ENCODE peak calls at places on chromosomes 5 and 9, in five cellular contexts. H, U, A, Z and T are unnamed samples.

GRCh38 chr9:133148351-133149129 is 15.2 kb downstream of the GBGT1 start:
- DNase-seq in Z (peak; percentile 52), H (peak; percentile 31), U (no peak), A (peak; percentile 68), T (no peak)

GRCh38 chr9:36142510-36143161 is 6.1 kb downstream of the GLIPR2 start:
- DNase-seq in U (no peak), A (peak; percentile 41), H (no peak), Z (no peak), T (no peak)

GRCh38 chr9:125428060-125428481 is 166.4 kb downstream of the GAPVD1 start:
- DNase-seq in U (no peak), Z (no peak), H (no peak), A (peak; percentile 36), T (no peak)

GRCh38 chr5:142717582-142718215 is 31.8 kb upstream of the FGF1 start:
- DNase-seq in H (no peak), A (no peak), Z (no peak), U (peak; percentile 37), T (peak; percentile 40)

GRCh38 chr9:32955655-32956478 is 45.6 kb downstream of the APTX start:
- DNase-seq in A (no peak), Z (no peak), U (no peak), H (no peak), T (no peak)

GRCh38 chr9:116355153-116355827 is 201.7 kb downstream of the PAPPA start:
- DNase-seq in H (no peak), A (peak; percentile 41), Z (no peak), U (no peak), T (peak; percentile 33)

GRCh38 chr9:111038336-111039202 is at the start of gene LPAR1:
- DNase-seq in A (peak; percentile 37), Z (no peak), U (no peak), H (peak; percentile 56), T (no peak)

GRCh38 chr9:106708147-106708838 is 154.7 kb upstream of the ZNF462 start:
- DNase-seq in U (no peak), H (no peak), A (no peak), Z (no peak), T (no peak)

GRCh38 chr5:173759696-173760095 is 128.5 kb upstream of the CPEB4 start:
- DNase-seq in H (no peak), Z (no peak), A (no peak), U (no peak), T (no peak)

GRCh38 chr9:123928471-123929176 is 1.3 kb downstream of the DENND1A start:
- DNase-seq in A (no peak), Z (no peak), H (no peak), U (peak; percentile 20), T (no peak)

GRCh38 chr5:40667171-40667663 is 12.5 kb upstream of the PTGER4 start:
- DNase-seq in A (no peak), Z (no peak), U (no peak), H (no peak), T (no peak)

GRCh38 chr5:96968614-96969013 is 32.7 kb downstream of the LNPEP start:
- DNase-seq in A (no peak), U (no peak), Z (no peak), H (no peak), T (no peak)

GRCh38 chr9:121883281-121884056 is 209.6 kb downstream of the TTLL11 start:
- DNase-seq in Z (no peak), H (no peak), A (no peak), U (no peak), T (no peak)

GRCh38 chr9:133844876-133845658 is 106.9 kb upstream of the SARDH start:
- DNase-seq in H (no peak), U (no peak), A (peak; percentile 31), Z (no peak), T (no peak)

GRCh38 chr5:38448553-38449350 is 107.7 kb downstream of the LIFR start:
- DNase-seq in Z (no peak), U (no peak), H (no peak), A (no peak), T (no peak)

GRCh38 chr9:133683494-133684460 is 47.6 kb downstream of the DBH start:
- DNase-seq in A (no peak), Z (peak; percentile 37), U (no peak), H (no peak), T (no peak)